ENCODE peak calls at places on chromosomes 7 and 10, in nine cellular contexts. One of them, this sample, is unnamed.
A peak's percentile ranks its signal among the peaks of the same experiment; 100 is the strongest.

GRCh38 chr10:11773777-11774441 is 31.7 kb downstream of the ECHDC3 start:
- DNase-seq in kidney: no peak
- DNase-seq in stomach: no peak
- DNase-seq in dorsolateral prefrontal cortex: no peak
- DNase-seq in AG04450: no peak
- DNase-seq in left lung: no peak
- DNase-seq in HL-60: no peak
- DNase-seq in heart right ventricle: no peak
- DNase-seq in psoas muscle: no peak
- DNase-seq in this sample: no peak

GRCh38 chr7:24965831-24966708 is 13.9 kb downstream of the OSBPL3 start:
- DNase-seq in dorsolateral prefrontal cortex: no peak
- DNase-seq in heart right ventricle: no peak
- DNase-seq in left lung: peak; percentile 44
- DNase-seq in kidney: no peak
- DNase-seq in psoas muscle: no peak
- DNase-seq in stomach: no peak
- DNase-seq in HL-60: no peak
- DNase-seq in AG04450: no peak
- DNase-seq in this sample: peak; percentile 57

GRCh38 chr7:116707289-116707688 is 35.3 kb downstream of the MET start:
- DNase-seq in psoas muscle: no peak
- DNase-seq in left lung: no peak
- DNase-seq in AG04450: no peak
- DNase-seq in stomach: no peak
- DNase-seq in heart right ventricle: no peak
- DNase-seq in kidney: no peak
- DNase-seq in dorsolateral prefrontal cortex: no peak
- DNase-seq in HL-60: no peak
- DNase-seq in this sample: no peak

GRCh38 chr10:104309980-104310978 is 28.0 kb downstream of the ITPRIP start:
- DNase-seq in stomach: peak; percentile 66
- DNase-seq in AG04450: no peak
- DNase-seq in HL-60: no peak
- DNase-seq in psoas muscle: peak; percentile 80
- DNase-seq in left lung: no peak
- DNase-seq in heart right ventricle: peak; percentile 73
- DNase-seq in dorsolateral prefrontal cortex: no peak
- DNase-seq in kidney: peak; percentile 86
- DNase-seq in this sample: no peak

GRCh38 chr7:128737867-128738390 is 1.2 kb upstream of the CALU start:
- DNase-seq in psoas muscle: no peak
- DNase-seq in AG04450: no peak
- DNase-seq in heart right ventricle: no peak
- DNase-seq in HL-60: no peak
- DNase-seq in left lung: no peak
- DNase-seq in stomach: no peak
- DNase-seq in kidney: no peak
- DNase-seq in dorsolateral prefrontal cortex: no peak
- DNase-seq in this sample: no peak

GRCh38 chr10:36147529-36147928 is 505.4 kb upstream of the FZD8 start:
- DNase-seq in left lung: no peak
- DNase-seq in kidney: no peak
- DNase-seq in dorsolateral prefrontal cortex: no peak
- DNase-seq in AG04450: no peak
- DNase-seq in heart right ventricle: no peak
- DNase-seq in HL-60: no peak
- DNase-seq in stomach: no peak
- DNase-seq in psoas muscle: no peak
- DNase-seq in this sample: no peak

GRCh38 chr10:7405637-7406036 is 5.2 kb downstream of the SFMBT2 start:
- DNase-seq in AG04450: no peak
- DNase-seq in stomach: no peak
- DNase-seq in dorsolateral prefrontal cortex: no peak
- DNase-seq in HL-60: peak; percentile 46
- DNase-seq in left lung: no peak
- DNase-seq in psoas muscle: no peak
- DNase-seq in heart right ventricle: no peak
- DNase-seq in kidney: no peak
- DNase-seq in this sample: no peak

GRCh38 chr10:106836923-106837322 is 327.6 kb downstream of the SORCS1 start:
- DNase-seq in AG04450: no peak
- DNase-seq in left lung: no peak
- DNase-seq in stomach: no peak
- DNase-seq in psoas muscle: no peak
- DNase-seq in HL-60: peak; percentile 49
- DNase-seq in dorsolateral prefrontal cortex: no peak
- DNase-seq in kidney: no peak
- DNase-seq in heart right ventricle: no peak
- DNase-seq in this sample: no peak

GRCh38 chr10:73906524-73907447 is 4.1 kb upstream of the PLAU start:
- DNase-seq in AG04450: peak; percentile 99
- DNase-seq in heart right ventricle: peak; percentile 52
- DNase-seq in stomach: no peak
- DNase-seq in HL-60: no peak
- DNase-seq in dorsolateral prefrontal cortex: no peak
- DNase-seq in psoas muscle: peak; percentile 81
- DNase-seq in kidney: peak; percentile 93
- DNase-seq in left lung: peak; percentile 82
- DNase-seq in this sample: peak; percentile 40

GRCh38 chr7:80622531-80622930 is 15.9 kb upstream of the CD36 start:
- DNase-seq in heart right ventricle: no peak
- DNase-seq in dorsolateral prefrontal cortex: no peak
- DNase-seq in psoas muscle: no peak
- DNase-seq in kidney: no peak
- DNase-seq in AG04450: peak; percentile 45
- DNase-seq in HL-60: no peak
- DNase-seq in stomach: no peak
- DNase-seq in left lung: no peak
- DNase-seq in this sample: no peak

GRCh38 chr7:4781366-4782069 is 6.1 kb downstream of the AP5Z1 start:
- DNase-seq in heart right ventricle: no peak
- DNase-seq in dorsolateral prefrontal cortex: no peak
- DNase-seq in stomach: no peak
- DNase-seq in AG04450: no peak
- DNase-seq in HL-60: no peak
- DNase-seq in psoas muscle: no peak
- DNase-seq in left lung: no peak
- DNase-seq in kidney: no peak
- DNase-seq in this sample: no peak

GRCh38 chr7:123075838-123076462 is 80.5 kb upstream of the TAS2R16 start:
- DNase-seq in heart right ventricle: no peak
- DNase-seq in AG04450: no peak
- DNase-seq in kidney: no peak
- DNase-seq in HL-60: no peak
- DNase-seq in psoas muscle: no peak
- DNase-seq in dorsolateral prefrontal cortex: no peak
- DNase-seq in left lung: no peak
- DNase-seq in stomach: no peak
- DNase-seq in this sample: no peak

GRCh38 chr7:123067814-123068213 is 72.3 kb upstream of the TAS2R16 start:
- DNase-seq in heart right ventricle: no peak
- DNase-seq in left lung: no peak
- DNase-seq in psoas muscle: no peak
- DNase-seq in stomach: no peak
- DNase-seq in dorsolateral prefrontal cortex: no peak
- DNase-seq in kidney: no peak
- DNase-seq in AG04450: no peak
- DNase-seq in HL-60: no peak
- DNase-seq in this sample: no peak

DNA sequence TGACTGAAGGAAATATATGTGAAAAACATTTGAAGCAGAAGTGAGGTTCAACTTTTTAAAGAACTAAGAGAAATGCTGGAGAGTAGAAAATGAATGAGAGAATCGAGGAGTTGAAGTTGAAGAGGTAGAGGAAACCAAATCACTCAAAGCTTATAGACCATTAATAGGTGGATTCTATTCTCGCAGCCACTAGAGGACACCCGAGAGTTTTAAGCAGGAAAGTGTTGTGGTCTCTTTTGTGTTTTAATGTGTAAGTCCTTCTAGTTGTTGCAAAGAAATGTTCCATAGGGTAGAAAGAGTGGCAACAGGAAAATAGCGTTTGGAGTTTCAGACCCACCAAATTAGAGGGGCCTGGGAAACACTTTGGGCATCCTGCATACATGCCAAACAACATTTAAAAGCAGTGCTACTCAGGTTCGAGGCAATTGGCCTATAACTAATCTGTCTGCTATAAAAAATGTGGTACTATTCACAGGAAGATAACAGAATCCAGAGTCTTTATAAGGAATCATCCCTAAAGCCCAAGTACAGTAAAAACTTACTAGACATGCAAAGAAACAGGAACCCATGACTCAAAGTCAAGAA is 75.3 kb upstream of the TAS2R16 start:
- DNase-seq in stomach: no peak
- DNase-seq in kidney: no peak
- DNase-seq in AG04450: no peak
- DNase-seq in HL-60: no peak
- DNase-seq in heart right ventricle: no peak
- DNase-seq in dorsolateral prefrontal cortex: no peak
- DNase-seq in left lung: no peak
- DNase-seq in psoas muscle: no peak
- DNase-seq in this sample: no peak
- TF ChIP-seq CTCF in stomach: no peak
- TF ChIP-seq CTCF in kidney: no peak
- TF ChIP-seq CTCF in AG04450: no peak
- TF ChIP-seq CTCF in HL-60: no peak
- TF ChIP-seq CTCF in heart right ventricle: no peak
- TF ChIP-seq CTCF in dorsolateral prefrontal cortex: no peak
- TF ChIP-seq CTCF in left lung: no peak
- TF ChIP-seq CTCF in psoas muscle: no peak
- TF ChIP-seq CTCF in this sample: no peak

GRCh38 chr10:113959383-113959760 is 84.3 kb upstream of the ADRB1 start:
- DNase-seq in psoas muscle: no peak
- DNase-seq in HL-60: no peak
- DNase-seq in left lung: no peak
- DNase-seq in dorsolateral prefrontal cortex: no peak
- DNase-seq in AG04450: no peak
- DNase-seq in stomach: peak; percentile 73
- DNase-seq in kidney: no peak
- DNase-seq in heart right ventricle: no peak
- DNase-seq in this sample: peak; percentile 90
- H3K27ac ChIP-seq in psoas muscle: no peak overlapping the region
- H3K27ac ChIP-seq in HL-60: no peak overlapping the region
- H3K27ac ChIP-seq in left lung: peak overlapping the region; percentile 60
- H3K27ac ChIP-seq in dorsolateral prefrontal cortex: peak overlapping the region; percentile 48
- H3K27ac ChIP-seq in AG04450: no peak overlapping the region
- H3K27ac ChIP-seq in stomach: peak overlapping the region; percentile 63
- H3K27ac ChIP-seq in kidney: peak overlapping the region; percentile 62
- H3K27ac ChIP-seq in heart right ventricle: peak overlapping the region; percentile 50
- H3K27ac ChIP-seq in this sample: peak overlapping the region; percentile 94

GRCh38 chr7:156816943-156817572 is 75.9 kb downstream of the LMBR1 start:
- DNase-seq in kidney: no peak
- DNase-seq in dorsolateral prefrontal cortex: no peak
- DNase-seq in stomach: no peak
- DNase-seq in psoas muscle: no peak
- DNase-seq in HL-60: no peak
- DNase-seq in heart right ventricle: no peak
- DNase-seq in AG04450: peak; percentile 4
- DNase-seq in left lung: no peak
- DNase-seq in this sample: no peak
- TF ChIP-seq CTCF in kidney: peak; percentile 20
- TF ChIP-seq CTCF in dorsolateral prefrontal cortex: peak; percentile 65
- TF ChIP-seq CTCF in stomach: no peak
- TF ChIP-seq CTCF in psoas muscle: peak; percentile 35
- TF ChIP-seq CTCF in HL-60: peak; percentile 16
- TF ChIP-seq CTCF in heart right ventricle: peak; percentile 35
- TF ChIP-seq CTCF in AG04450: peak; percentile 55
- TF ChIP-seq CTCF in left lung: peak; percentile 39
- TF ChIP-seq CTCF in this sample: peak; percentile 13

GRCh38 chr7:20595971-20596370 is 19.5 kb upstream of the ABCB5 start:
- DNase-seq in psoas muscle: no peak
- DNase-seq in stomach: no peak
- DNase-seq in left lung: no peak
- DNase-seq in AG04450: no peak
- DNase-seq in dorsolateral prefrontal cortex: no peak
- DNase-seq in heart right ventricle: no peak
- DNase-seq in kidney: no peak
- DNase-seq in HL-60: no peak
- DNase-seq in this sample: no peak

GRCh38 chr7:20596653-20597052 is 18.8 kb upstream of the ABCB5 start:
- DNase-seq in dorsolateral prefrontal cortex: no peak
- DNase-seq in kidney: no peak
- DNase-seq in stomach: no peak
- DNase-seq in HL-60: no peak
- DNase-seq in AG04450: no peak
- DNase-seq in heart right ventricle: no peak
- DNase-seq in left lung: no peak
- DNase-seq in psoas muscle: no peak
- DNase-seq in this sample: no peak

GRCh38 chr7:20601121-20601520 is 14.3 kb upstream of the ABCB5 start:
- DNase-seq in dorsolateral prefrontal cortex: no peak
- DNase-seq in left lung: no peak
- DNase-seq in stomach: no peak
- DNase-seq in kidney: no peak
- DNase-seq in heart right ventricle: no peak
- DNase-seq in AG04450: no peak
- DNase-seq in HL-60: no peak
- DNase-seq in psoas muscle: no peak
- DNase-seq in this sample: no peak

GRCh38 chr7:20597339-20597738 is 18.1 kb upstream of the ABCB5 start:
- DNase-seq in heart right ventricle: no peak
- DNase-seq in stomach: no peak
- DNase-seq in left lung: no peak
- DNase-seq in AG04450: no peak
- DNase-seq in HL-60: no peak
- DNase-seq in psoas muscle: no peak
- DNase-seq in dorsolateral prefrontal cortex: no peak
- DNase-seq in kidney: no peak
- DNase-seq in this sample: no peak

DNA sequence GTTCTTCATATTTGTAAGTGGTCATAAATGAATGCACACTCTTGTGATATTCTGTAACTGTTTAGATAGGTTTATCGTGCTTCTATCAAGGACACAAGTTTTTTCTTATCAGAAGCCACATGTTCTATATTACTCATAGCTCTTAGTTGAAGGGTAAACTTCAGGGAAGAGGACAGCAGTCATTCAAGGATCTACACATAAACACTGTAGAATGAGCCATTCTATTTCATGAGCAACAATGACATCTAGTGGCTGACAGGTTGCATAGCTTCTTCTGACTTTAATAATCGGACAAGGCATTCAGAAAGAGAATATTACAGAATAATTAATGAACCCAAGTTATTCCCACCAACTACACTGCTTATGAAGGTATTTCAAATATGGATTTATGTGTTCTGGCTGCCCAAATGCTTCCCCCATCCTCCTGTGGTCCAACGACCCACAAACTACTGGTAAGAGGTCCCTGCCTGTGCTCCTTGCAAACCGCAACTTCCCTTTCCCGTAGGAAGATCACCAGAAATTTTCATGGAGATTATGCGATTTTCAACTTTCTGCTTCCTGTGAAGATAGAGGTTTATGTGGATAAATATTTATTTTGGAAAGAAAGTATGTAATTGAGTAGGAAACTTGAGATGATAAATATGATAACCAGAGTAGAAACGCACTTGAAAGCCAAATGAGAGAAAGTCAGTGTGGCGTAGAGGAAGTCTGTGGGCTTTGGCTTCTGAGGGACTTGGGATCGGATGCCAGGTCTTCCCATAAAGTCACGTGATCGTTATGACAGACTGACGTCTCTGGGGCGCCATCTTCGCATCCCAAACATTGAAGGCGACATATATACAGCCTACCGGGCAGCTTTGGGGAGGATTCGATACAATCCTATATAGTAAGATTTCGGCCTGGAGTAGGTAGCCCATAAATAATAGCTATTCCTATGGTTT is 16.7 kb upstream of the ABCB5 start:
- DNase-seq in dorsolateral prefrontal cortex: no peak
- DNase-seq in kidney: no peak
- DNase-seq in HL-60: peak; percentile 54
- DNase-seq in heart right ventricle: no peak
- DNase-seq in psoas muscle: no peak
- DNase-seq in stomach: no peak
- DNase-seq in AG04450: peak; percentile 11
- DNase-seq in left lung: no peak
- DNase-seq in this sample: no peak
- H3K27ac ChIP-seq in dorsolateral prefrontal cortex: no peak overlapping the region
- H3K27ac ChIP-seq in kidney: no peak overlapping the region
- H3K27ac ChIP-seq in HL-60: no peak overlapping the region
- H3K27ac ChIP-seq in heart right ventricle: no peak overlapping the region
- H3K27ac ChIP-seq in psoas muscle: no peak overlapping the region
- H3K27ac ChIP-seq in stomach: no peak overlapping the region
- H3K27ac ChIP-seq in AG04450: no peak overlapping the region
- H3K27ac ChIP-seq in left lung: no peak overlapping the region
- H3K27ac ChIP-seq in this sample: no peak overlapping the region